ENCODE peak calls at places on chromosomes 2 and 18, in four cellular contexts. R is H1, X is H9, U is mesendoderm. W is an unnamed sample.

GRCh38 chr2:67400560-67401464 is 3.7 kb downstream of the ETAA1 start:
- DNase-seq in R (no peak), U (no peak), X (no peak), W (peak)

GRCh38 chr2:84991404-84992151 is 20.6 kb downstream of the KCMF1 start:
- DNase-seq in R (no peak), U (no peak), X (no peak), W (peak)

GRCh38 chr2:102788880-102789250 is 27.0 kb downstream of the TMEM182 start:
- DNase-seq in X (no peak), R (no peak), U (no peak), W (no peak)

GRCh38 chr2:128632491-128632780 is 313.8 kb upstream of the HS6ST1 start:
- DNase-seq in X (no peak), R (no peak), U (no peak), W (no peak)

GRCh38 chr18:13159579-13159978 is 59.0 kb upstream of the LDLRAD4 start:
- DNase-seq in R (no peak), X (peak), U (peak), W (peak)

GRCh38 chr2:77370505-77370904 is 151.7 kb downstream of the LRRTM4 start:
- DNase-seq in R (no peak), U (no peak), X (no peak), W (no peak)

GRCh38 chr2:69931832-69932595 is 17.1 kb downstream of the MXD1 start:
- DNase-seq in X (no peak), R (no peak), U (no peak), W (no peak)

GRCh38 chr2:28395334-28396061 is 2.8 kb downstream of the FOSL2 start:
- DNase-seq in U (no peak), R (no peak), X (no peak), W (peak)

GRCh38 chr2:16189019-16189850 is 248.9 kb downstream of the MYCN start:
- DNase-seq in X (no peak), R (no peak), U (no peak), W (no peak)

GRCh38 chr18:5546660-5547059 is 2.9 kb upstream of the EPB41L3 start:
- DNase-seq in R (no peak), X (peak), U (peak), W (peak)

GRCh38 chr2:105517814-105518705 is 119.2 kb upstream of the FHL2 start:
- DNase-seq in X (no peak), U (no peak), R (no peak), W (no peak)

GRCh38 chr2:182447843-182448242 is 21.0 kb upstream of the PDE1A start:
- DNase-seq in X (no peak), R (no peak), U (peak), W (peak)

GRCh38 chr2:76464310-76464709 is 753.6 kb upstream of the GCFC2 start:
- DNase-seq in R (no peak), X (no peak), U (peak), W (no peak)

GRCh38 chr18:80046961-80047541 is 12.8 kb downstream of the RBFA start:
- DNase-seq in U (no peak), X (no peak), R (no peak), W (no peak)

GRCh38 chr2:240856151-240856980 is 12.3 kb upstream of the AGXT start:
- DNase-seq in R (peak), U (peak), X (peak), W (no peak)

GRCh38 chr2:72919414-72920316 is 2.3 kb downstream of the EMX1 start:
- DNase-seq in U (peak), X (peak), R (no peak), W (no peak)

GRCh38 chr18:12637901-12638633 is 19.8 kb downstream of the SPIRE1 start:
- DNase-seq in U (peak), R (no peak), X (no peak), W (peak)

GRCh38 chr2:24881623-24882022 is 38.4 kb downstream of the ADCY3 start:
- DNase-seq in U (peak), R (no peak), X (no peak), W (no peak)

GRCh38 chr2:221443631-221444030 is 128.5 kb downstream of the EPHA4 start:
- DNase-seq in R (no peak), X (no peak), U (no peak), W (no peak)

GRCh38 chr2:150976604-150977003 is 285.1 kb downstream of the RBM43 start:
- DNase-seq in X (no peak), R (no peak), U (no peak), W (no peak)

GRCh38 chr2:223519471-223519870 is 82.7 kb downstream of the SCG2 start:
- DNase-seq in R (no peak), U (no peak), X (no peak), W (no peak)

GRCh38 chr18:51578403-51578980 is 381.0 kb upstream of the MEX3C start:
- DNase-seq in R (no peak), U (no peak), X (no peak), W (no peak)

GRCh38 chr2:123532999-123533398 is 492.1 kb upstream of the CNTNAP5 start:
- DNase-seq in R (no peak), X (no peak), U (no peak), W (no peak)

GRCh38 chr2:23595601-23596251 is 210.7 kb downstream of the KLHL29 start:
- DNase-seq in U (peak), X (no peak), R (no peak), W (peak)

GRCh38 chr2:237012577-237013237 is 73.0 kb upstream of the COPS8 start:
- DNase-seq in R (no peak), X (no peak), U (peak), W (peak)

GRCh38 chr2:169131587-169132512 is 62.5 kb downstream of the DHRS9 start:
- DNase-seq in R (no peak), X (no peak), U (peak), W (peak)

GRCh38 chr2:121530210-121530562 is 494 bp upstream of the RNU4ATAC start:
- DNase-seq in U (peak), R (peak), X (peak), W (peak)
- H4K5ac ChIP-seq in U (no peak), R (peak), X (no peak), W (peak)

DNA sequence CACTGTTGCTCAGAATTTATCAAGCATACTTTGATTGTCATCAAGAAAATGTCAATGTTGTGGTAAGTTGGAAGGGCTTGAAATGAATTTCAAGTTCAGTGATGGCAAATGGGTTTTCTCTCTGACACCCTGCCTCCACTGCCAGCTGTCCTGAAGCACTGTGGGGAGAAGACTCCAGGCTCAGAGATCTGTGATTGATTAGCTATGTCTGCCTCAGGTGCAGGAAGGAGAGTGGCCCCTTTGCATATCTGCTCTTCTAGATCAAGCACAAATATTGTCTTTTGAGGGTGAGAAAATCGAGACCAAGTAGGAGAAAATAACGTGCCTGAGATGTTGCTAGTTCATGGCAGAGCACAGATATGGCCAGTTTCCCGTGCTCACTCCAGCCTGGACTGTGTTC is 178.8 kb upstream of the GLI2 start:
- DNase-seq in U (peak), R (no peak), X (no peak), W (no peak)
- H4K5ac ChIP-seq in U (no peak), R (no peak), X (no peak), W (peak)

DNA sequence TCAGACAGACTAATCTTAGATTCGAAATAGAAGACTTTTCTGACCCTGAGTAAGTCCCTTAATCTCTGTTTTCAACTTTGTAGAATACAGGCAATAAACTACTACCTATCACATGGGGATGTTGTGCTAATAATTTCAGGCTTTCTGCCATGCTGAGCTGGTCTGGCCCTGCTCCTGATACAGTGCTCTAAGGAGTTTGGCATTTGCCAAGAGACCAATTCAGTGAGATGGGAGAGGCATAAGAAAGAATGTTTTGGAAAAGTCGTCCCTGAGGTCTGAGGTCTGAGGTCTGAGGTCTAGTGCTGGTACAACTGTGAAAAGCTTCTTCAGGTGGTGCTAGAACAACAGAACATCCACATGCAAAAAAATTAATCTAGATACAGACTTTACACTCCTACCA is 35.9 kb upstream of the SP3 start:
- DNase-seq in X (no peak), R (no peak), U (no peak), W (no peak)
- H4K5ac ChIP-seq in X (no peak), R (no peak), U (no peak), W (no peak)

GRCh38 chr18:8801263-8801901 is 96.0 kb downstream of the MTCL1 start:
- DNase-seq in U (peak), X (no peak), R (no peak), W (peak)
- H4K5ac ChIP-seq in U (no peak), X (no peak), R (no peak), W (peak)

GRCh38 chr2:7411691-7412090 is 494.5 kb downstream of the RNF144A start:
- DNase-seq in U (no peak), R (no peak), X (no peak), W (no peak)
- H4K5ac ChIP-seq in U (no peak), R (no peak), X (no peak), W (no peak)

GRCh38 chr2:232637832-232638231 is 4.4 kb downstream of the EFHD1 start:
- DNase-seq in X (no peak), R (no peak), U (no peak), W (no peak)

GRCh38 chr2:232634319-232635150 is 1.1 kb downstream of the EFHD1 start:
- DNase-seq in X (peak), R (no peak), U (peak), W (no peak)

GRCh38 chr2:232633413-232634318 is at the start of gene EFHD1:
- DNase-seq in X (peak), R (no peak), U (peak), W (peak)

GRCh38 chr2:232635820-232636219 is 2.4 kb downstream of the EFHD1 start:
- DNase-seq in X (no peak), U (no peak), R (no peak), W (no peak)

GRCh38 chr2:232636788-232637420 is 3.5 kb downstream of the EFHD1 start:
- DNase-seq in U (no peak), X (no peak), R (no peak), W (no peak)
- H4K5ac ChIP-seq in U (no peak), X (no peak), R (no peak), W (no peak)

DNA sequence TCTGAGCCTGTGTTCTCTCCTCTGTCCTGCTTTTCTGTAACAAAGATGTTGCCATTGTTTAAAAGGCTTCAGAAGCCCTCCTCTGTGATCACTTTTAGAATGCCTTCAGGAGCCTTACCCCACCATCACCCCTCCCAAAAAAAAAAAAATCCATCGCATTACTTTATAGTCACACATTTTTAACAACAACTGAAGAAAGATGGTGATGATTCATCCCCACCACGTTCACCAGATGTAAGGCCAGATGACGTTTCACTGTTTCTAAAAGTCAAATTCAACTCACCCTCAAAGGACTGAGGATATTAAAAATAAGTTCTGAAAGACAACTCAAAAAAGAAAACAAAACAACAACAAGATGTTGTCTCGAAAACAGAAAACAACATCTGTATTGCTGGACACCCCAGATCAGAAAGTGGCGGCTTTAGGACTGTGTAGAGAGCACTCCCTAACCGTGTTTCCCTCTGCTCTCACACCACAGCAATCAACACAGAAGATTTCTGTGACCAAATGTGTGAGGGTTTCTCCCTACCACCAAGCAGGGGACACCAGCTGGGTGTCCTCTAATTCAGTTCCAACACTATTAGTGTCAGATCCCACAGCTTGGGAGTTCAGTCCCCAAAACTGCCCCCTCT is 61.9 kb upstream of the CREB1 start:
- DNase-seq in X (no peak), U (no peak), R (no peak), W (peak)
- H4K5ac ChIP-seq in X (no peak), U (no peak), R (no peak), W (peak)